ENCODE peak calls at places on chromosomes 12 and 14, in eight cellular contexts. One of them, this sample, is unnamed.

GRCh38 chr14:93655078-93655750 is 133.1 kb downstream of the PRIMA1 start:
- DNase-seq in GM04504: peak; percentile 4
- DNase-seq in naive thymus-derived CD4-positive, alpha-beta T cell: no peak
- DNase-seq in H4: peak; percentile 39
- DNase-seq in stimulated activated CD4-positive, alpha-beta T cell treated with anti-CD3 and anti-CD28 coated beads, Interleukin-4, amount 100 ng/mL, for 1 hour: no peak
- DNase-seq in iPS-NIHi11: peak; percentile 68
- DNase-seq in left colon: no peak
- DNase-seq in NCI-H748 treated with DMSO at 0.1 percent for 48 hours: peak; percentile 31
- DNase-seq in this sample: no peak

GRCh38 chr14:71586131-71586893 is 345.9 kb upstream of the RGS6 start:
- DNase-seq in H4: no peak
- DNase-seq in iPS-NIHi11: no peak
- DNase-seq in naive thymus-derived CD4-positive, alpha-beta T cell: no peak
- DNase-seq in GM04504: no peak
- DNase-seq in NCI-H748 treated with DMSO at 0.1 percent for 48 hours: peak; percentile 53
- DNase-seq in left colon: no peak
- DNase-seq in stimulated activated CD4-positive, alpha-beta T cell treated with anti-CD3 and anti-CD28 coated beads, Interleukin-4, amount 100 ng/mL, for 1 hour: no peak
- DNase-seq in this sample: peak; percentile 29

GRCh38 chr12:117240356-117240755 is 50.1 kb upstream of the FBXO21 start:
- DNase-seq in stimulated activated CD4-positive, alpha-beta T cell treated with anti-CD3 and anti-CD28 coated beads, Interleukin-4, amount 100 ng/mL, for 1 hour: no peak
- DNase-seq in NCI-H748 treated with DMSO at 0.1 percent for 48 hours: no peak
- DNase-seq in iPS-NIHi11: no peak
- DNase-seq in GM04504: no peak
- DNase-seq in naive thymus-derived CD4-positive, alpha-beta T cell: no peak
- DNase-seq in H4: no peak
- DNase-seq in left colon: no peak
- DNase-seq in this sample: no peak

GRCh38 chr14:61841145-61841544 is 78.9 kb downstream of the SNAPC1 start:
- DNase-seq in H4: no peak
- DNase-seq in GM04504: no peak
- DNase-seq in left colon: no peak
- DNase-seq in stimulated activated CD4-positive, alpha-beta T cell treated with anti-CD3 and anti-CD28 coated beads, Interleukin-4, amount 100 ng/mL, for 1 hour: no peak
- DNase-seq in iPS-NIHi11: no peak
- DNase-seq in NCI-H748 treated with DMSO at 0.1 percent for 48 hours: no peak
- DNase-seq in naive thymus-derived CD4-positive, alpha-beta T cell: no peak
- DNase-seq in this sample: no peak

GRCh38 chr12:5059358-5059757 is 15.7 kb downstream of the KCNA5 start:
- DNase-seq in NCI-H748 treated with DMSO at 0.1 percent for 48 hours: no peak
- DNase-seq in H4: no peak
- DNase-seq in naive thymus-derived CD4-positive, alpha-beta T cell: no peak
- DNase-seq in left colon: no peak
- DNase-seq in GM04504: no peak
- DNase-seq in stimulated activated CD4-positive, alpha-beta T cell treated with anti-CD3 and anti-CD28 coated beads, Interleukin-4, amount 100 ng/mL, for 1 hour: no peak
- DNase-seq in iPS-NIHi11: no peak
- DNase-seq in this sample: no peak

GRCh38 chr12:50083301-50083700 is 1.8 kb upstream of the SMARCD1 start:
- DNase-seq in iPS-NIHi11: no peak
- DNase-seq in stimulated activated CD4-positive, alpha-beta T cell treated with anti-CD3 and anti-CD28 coated beads, Interleukin-4, amount 100 ng/mL, for 1 hour: no peak
- DNase-seq in left colon: no peak
- DNase-seq in naive thymus-derived CD4-positive, alpha-beta T cell: no peak
- DNase-seq in GM04504: no peak
- DNase-seq in H4: no peak
- DNase-seq in NCI-H748 treated with DMSO at 0.1 percent for 48 hours: no peak
- DNase-seq in this sample: no peak

GRCh38 chr14:95290769-95291440 is 28.8 kb downstream of the CLMN start:
- DNase-seq in GM04504: no peak
- DNase-seq in NCI-H748 treated with DMSO at 0.1 percent for 48 hours: peak; percentile 88
- DNase-seq in naive thymus-derived CD4-positive, alpha-beta T cell: no peak
- DNase-seq in left colon: peak; percentile 82
- DNase-seq in stimulated activated CD4-positive, alpha-beta T cell treated with anti-CD3 and anti-CD28 coated beads, Interleukin-4, amount 100 ng/mL, for 1 hour: no peak
- DNase-seq in iPS-NIHi11: peak; percentile 70
- DNase-seq in H4: no peak
- DNase-seq in this sample: no peak

GRCh38 chr12:40820794-40821484 is 128.7 kb downstream of the CNTN1 start:
- DNase-seq in naive thymus-derived CD4-positive, alpha-beta T cell: no peak
- DNase-seq in GM04504: no peak
- DNase-seq in H4: no peak
- DNase-seq in iPS-NIHi11: no peak
- DNase-seq in NCI-H748 treated with DMSO at 0.1 percent for 48 hours: no peak
- DNase-seq in stimulated activated CD4-positive, alpha-beta T cell treated with anti-CD3 and anti-CD28 coated beads, Interleukin-4, amount 100 ng/mL, for 1 hour: no peak
- DNase-seq in left colon: no peak
- DNase-seq in this sample: no peak

GRCh38 chr14:40371011-40371410 is 938.8 kb upstream of the FBXO33 start:
- DNase-seq in GM04504: no peak
- DNase-seq in stimulated activated CD4-positive, alpha-beta T cell treated with anti-CD3 and anti-CD28 coated beads, Interleukin-4, amount 100 ng/mL, for 1 hour: no peak
- DNase-seq in H4: no peak
- DNase-seq in iPS-NIHi11: no peak
- DNase-seq in NCI-H748 treated with DMSO at 0.1 percent for 48 hours: no peak
- DNase-seq in left colon: no peak
- DNase-seq in naive thymus-derived CD4-positive, alpha-beta T cell: no peak
- DNase-seq in this sample: no peak